ENCODE peak calls at places on chromosome 14, in nine cellular contexts. H is upper lobe of right lung, W is PC-9, O is sigmoid colon, A is lower lobe of right lung, F is left ventricle myocardium inferior, C is heart left ventricle, X is keratinocyte, I is right lobe of liver. K is an unnamed sample.
A peak's percentile ranks its signal among the peaks of the same experiment; 100 is the strongest.

GRCh38 chr14:27553820-27554219 is 956.0 kb upstream of the NOVA1 start:
- DNase-seq in H (no peak), W (no peak), O (no peak), A (no peak), F (no peak), C (no peak), X (no peak), I (no peak), K (no peak)

GRCh38 chr14:21192875-21193535 is 37.1 kb upstream of the OR5AU1 start:
- DNase-seq in H (no peak), W (no peak), O (no peak), A (no peak), F (no peak), C (no peak), X (no peak), I (no peak), K (no peak)

GRCh38 chr14:23095196-23096108 is at the start of gene C14orf119:
- DNase-seq in H (peak; percentile 96), W (peak; percentile 96), O (peak; percentile 100), A (peak; percentile 99), F (peak; percentile 100), C (peak; percentile 100), X (peak; percentile 90), I (peak; percentile 99), K (peak; percentile 99)

GRCh38 chr14:75198291-75198933 is 22.0 kb upstream of the TMED10 start:
- DNase-seq in H (no peak), W (no peak), O (no peak), A (no peak), F (peak; percentile 56), C (peak; percentile 44), X (no peak), I (no peak), K (no peak)

GRCh38 chr14:52694761-52695480 is 437 bp downstream of the ERO1A start:
- DNase-seq in H (peak; percentile 75), W (peak; percentile 47), O (no peak), A (peak; percentile 58), F (peak; percentile 26), C (peak; percentile 15), X (no peak), I (no peak), K (no peak)

GRCh38 chr14:61342486-61342885 is 21.1 kb downstream of the PRKCH start:
- DNase-seq in H (no peak), W (no peak), O (no peak), A (no peak), F (no peak), C (no peak), X (no peak), I (no peak), K (no peak)

GRCh38 chr14:75452900-75453816 is 25.3 kb downstream of the JDP2 start:
- DNase-seq in H (peak; percentile 77), W (peak; percentile 100), O (peak; percentile 92), A (peak; percentile 71), F (peak; percentile 64), C (peak; percentile 54), X (peak; percentile 75), I (peak; percentile 40), K (peak; percentile 95)

GRCh38 chr14:93959239-93960107 is 16.9 kb downstream of the ASB2 start:
- DNase-seq in H (peak; percentile 78), W (peak; percentile 80), O (no peak), A (peak; percentile 67), F (no peak), C (peak; percentile 58), X (peak; percentile 97), I (peak; percentile 87), K (peak; percentile 91)

GRCh38 chr14:36657409-36658090 is 4.1 kb upstream of the PAX9 start:
- DNase-seq in H (no peak), W (no peak), O (no peak), A (no peak), F (no peak), C (no peak), X (no peak), I (peak; percentile 26), K (peak; percentile 69)

GRCh38 chr14:93207468-93208308 is 632 bp downstream of the UBR7 start:
- DNase-seq in H (no peak), W (peak; percentile 51), O (peak; percentile 80), A (no peak), F (peak; percentile 57), C (peak; percentile 66), X (no peak), I (peak; percentile 65), K (no peak)

GRCh38 chr14:20604291-20604690 is 13.1 kb upstream of the RNASE12 start:
- DNase-seq in H (no peak), W (no peak), O (no peak), A (no peak), F (no peak), C (no peak), X (no peak), I (no peak), K (no peak)

GRCh38 chr14:21680072-21680471 is 6.5 kb upstream of the OR4E1 start:
- DNase-seq in H (no peak), W (no peak), O (no peak), A (no peak), F (no peak), C (no peak), X (no peak), I (no peak), K (no peak)

GRCh38 chr14:74881425-74882102 is at the start of gene DLST:
- DNase-seq in H (peak; percentile 94), W (peak; percentile 99), O (peak; percentile 93), A (peak; percentile 91), F (peak; percentile 88), C (peak; percentile 89), X (no peak), I (peak; percentile 89), K (peak; percentile 95)

GRCh38 chr14:47273939-47274338 is 401.5 kb downstream of the MDGA2 start:
- DNase-seq in H (no peak), W (no peak), O (no peak), A (no peak), F (no peak), C (no peak), X (no peak), I (no peak), K (no peak)

GRCh38 chr14:88535149-88535548 is 19.7 kb downstream of the PTPN21 start:
- DNase-seq in H (no peak), W (no peak), O (no peak), A (no peak), F (no peak), C (no peak), X (no peak), I (no peak), K (no peak)

DNA sequence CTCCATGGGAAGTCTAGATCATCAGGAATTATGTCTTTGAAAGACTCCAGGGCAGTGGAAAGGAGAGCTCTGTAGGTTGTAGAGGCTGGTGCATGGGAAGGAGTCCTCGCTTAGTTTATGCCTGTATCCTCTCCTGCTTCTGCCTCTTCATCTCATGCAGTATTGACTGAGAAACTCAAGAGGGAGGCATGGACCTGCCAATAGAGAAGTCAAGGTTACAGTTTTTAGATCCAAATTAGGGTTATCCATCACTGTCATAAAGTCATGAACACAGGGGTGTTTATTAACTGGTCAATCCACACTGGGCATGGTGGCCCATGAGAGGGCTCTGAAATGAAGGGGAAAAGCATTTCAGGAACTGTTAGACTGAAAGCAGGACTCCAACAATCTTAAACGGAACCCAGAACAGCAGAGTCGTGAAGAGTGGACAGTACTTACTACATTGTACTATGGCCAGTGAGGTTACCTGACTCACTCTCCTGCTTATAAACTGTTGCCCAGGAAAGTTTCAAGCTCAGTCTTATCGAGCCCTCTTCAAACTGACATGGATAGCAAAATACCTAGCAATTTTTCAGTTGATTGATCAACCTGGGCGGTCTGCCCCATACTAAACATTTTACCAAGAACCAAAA is 30.1 kb upstream of the DHRS7 start:
- DNase-seq in H (no peak), W (no peak), O (no peak), A (no peak), F (no peak), C (no peak), X (no peak), I (no peak), K (no peak)
- TF ChIP-seq CTCF in H (no peak), W (no peak), O (no peak), A (no peak), F (peak; percentile 54), C (peak; percentile 45), X (no peak), I (peak; percentile 14), K (peak; percentile 40)

GRCh38 chr14:55121628-55122440 is 7.2 kb upstream of the LGALS3 start:
- DNase-seq in H (no peak), W (no peak), O (no peak), A (no peak), F (no peak), C (no peak), X (no peak), I (no peak), K (no peak)
- H3K4me1 ChIP-seq in H (peaks cover 60% of the 10 kb centered on the region), W (peaks cover 75% of the 10 kb centered on the region), O (no peaks in the 10 kb centered on the region), A (peaks cover 83% of the 10 kb centered on the region), F (peaks cover 98% of the 10 kb centered on the region), C (peaks cover 67% of the 10 kb centered on the region), X (peaks cover 33% of the 10 kb centered on the region), I (no peaks in the 10 kb centered on the region), K (peaks cover 4% of the 10 kb centered on the region)

GRCh38 chr14:63596998-63597658 is 44.5 kb downstream of the WDR89 start:
- DNase-seq in H (no peak), W (no peak), O (no peak), A (no peak), F (no peak), C (no peak), X (no peak), I (no peak), K (no peak)
- H3K4me3 ChIP-seq in H (no peak overlapping the region), W (no peak overlapping the region), O (no peak overlapping the region), A (no peak overlapping the region), F (no peak overlapping the region), C (no peak overlapping the region), X (no peak overlapping the region), I (no peak overlapping the region), K (no peak overlapping the region)

DNA sequence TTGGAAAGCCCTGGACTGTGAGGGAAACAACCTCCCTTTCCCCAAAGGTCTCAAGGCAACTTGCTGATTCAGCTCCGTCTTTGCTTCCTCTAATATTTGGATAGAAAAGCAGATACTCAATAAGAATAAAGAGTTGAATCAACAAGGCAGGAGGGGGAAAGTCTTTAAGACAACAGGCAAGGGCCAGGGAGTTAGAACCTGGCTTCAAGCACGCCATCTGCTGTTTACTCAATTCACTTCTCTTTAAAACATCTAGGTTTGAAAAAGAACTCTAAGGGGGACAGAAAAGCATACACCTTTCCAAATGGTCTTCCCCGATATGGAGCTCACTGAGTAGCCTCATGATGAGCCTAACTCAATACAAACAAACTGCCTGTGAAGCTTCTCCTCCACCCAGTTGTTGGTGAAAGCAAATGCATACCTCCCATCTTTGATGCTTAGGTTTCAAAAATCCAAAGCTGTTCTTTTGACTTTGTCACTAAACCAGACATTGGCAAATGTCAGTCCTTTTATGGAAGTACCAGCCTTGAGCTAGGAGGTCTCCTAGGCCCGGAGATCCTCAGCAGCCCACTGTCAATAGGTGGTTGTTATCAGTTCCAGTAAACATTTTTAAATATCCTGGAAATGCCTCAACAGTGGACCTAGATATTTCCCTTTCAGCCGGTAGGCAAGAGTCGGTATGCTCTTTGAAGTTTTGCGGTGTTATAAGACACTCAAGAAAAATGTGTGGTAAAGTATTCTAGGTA is 76.2 kb downstream of the SAMD4A start:
- DNase-seq in H (no peak), W (no peak), O (no peak), A (no peak), F (no peak), C (no peak), X (no peak), I (no peak), K (no peak)
- TF ChIP-seq CTCF in H (peak; percentile 26), W (no peak), O (no peak), A (peak; percentile 16), F (no peak), C (peak; percentile 43), X (no peak), I (no peak), K (no peak)

GRCh38 chr14:55126089-55126488 is 3.0 kb upstream of the LGALS3 start:
- DNase-seq in H (no peak), W (no peak), O (no peak), A (no peak), F (no peak), C (no peak), X (no peak), I (no peak), K (no peak)
- H3K4me1 ChIP-seq in H (peaks cover 55% of the 10 kb centered on the region), W (peaks cover 80% of the 10 kb centered on the region), O (no peaks in the 10 kb centered on the region), A (peaks cover 62% of the 10 kb centered on the region), F (peaks cover 96% of the 10 kb centered on the region), C (peaks cover 42% of the 10 kb centered on the region), X (peaks cover 39% of the 10 kb centered on the region), I (no peaks in the 10 kb centered on the region), K (peaks cover 19% of the 10 kb centered on the region)

K was measured in kidney.